ENCODE peak calls at places on chromosomes 4 and X, in four cellular contexts. M, G, A and D are unnamed samples.

GRCh38 chr4:126757219-126757618 is 875.5 kb upstream of the INTU start:
- DNase-seq in M (no peak), G (no peak), A (no peak), D (no peak)

GRCh38 chr4:33470805-33471204 is 2750.6 kb downstream of the PCDH7 start:
- DNase-seq in M (no peak), G (no peak), A (no peak), D (no peak)

GRCh38 chr4:142778430-142778829 is 67.7 kb downstream of the INPP4B start:
- DNase-seq in M (no peak), G (no peak), A (no peak), D (no peak)

GRCh38 chr4:164212714-164213113 is 541.2 kb upstream of the SMIM31 start:
- DNase-seq in M (no peak), G (no peak), A (no peak), D (no peak)

GRCh38 chrX:9866633-9867032 is 80.4 kb downstream of the SHROOM2 start:
- DNase-seq in M (no peak), G (no peak), A (peak), D (no peak)

GRCh38 chr4:67087897-67088296 is 457.4 kb downstream of the CENPC start:
- DNase-seq in M (peak), G (peak), A (no peak), D (peak)

GRCh38 chr4:154928640-154929257 is 147.7 kb downstream of the RBM46 start:
- DNase-seq in M (no peak), G (no peak), A (no peak), D (no peak)

GRCh38 chr4:94403735-94404134 is 48.0 kb upstream of the PDLIM5 start:
- DNase-seq in M (no peak), G (peak), A (no peak), D (no peak)

GRCh38 chr4:147285751-147286150 is 195.1 kb upstream of the EDNRA start:
- DNase-seq in M (no peak), G (no peak), A (no peak), D (no peak)

GRCh38 chr4:94559351-94559806 is 107.6 kb downstream of the PDLIM5 start:
- DNase-seq in M (no peak), G (no peak), A (no peak), D (no peak)

GRCh38 chrX:101415180-101416130 is 7.4 kb downstream of the HNRNPH2 start:
- DNase-seq in M (no peak), G (no peak), A (peak), D (no peak)

GRCh38 chrX:65601530-65602281 is 65.7 kb upstream of the MSN start:
- DNase-seq in M (peak), G (peak), A (peak), D (peak)

GRCh38 chr4:86414686-86415085 is 54.8 kb upstream of the MAPK10 start:
- DNase-seq in M (no peak), G (no peak), A (no peak), D (no peak)

GRCh38 chr4:152468408-152468807 is 67.5 kb downstream of the FBXW7 start:
- DNase-seq in M (no peak), G (no peak), A (no peak), D (no peak)

GRCh38 chrX:12978205-12979010 is 3.5 kb downstream of the TMSB4X start:
- DNase-seq in M (no peak), G (no peak), A (peak), D (peak)